ENCODE peak calls at places on chromosomes 5 and 9, in seven cellular contexts. One of them, this sample, is unnamed.

GRCh38 chr9:134894136-134894860 is 13.7 kb downstream of the FCN2 start:
- DNase-seq in stimulated activated CD4-positive, alpha-beta T cell treated with anti-CD3 and anti-CD28 coated beads, Interleukin-4, amount 100 ng/mL, for 1 hour: no peak
- DNase-seq in GM13976: no peak
- DNase-seq in KBM-7: no peak
- DNase-seq in frontal cortex: no peak
- DNase-seq in AG04450: no peak
- DNase-seq in endothelial cell: no peak
- DNase-seq in this sample: no peak

GRCh38 chr5:168209987-168210386 is 81.5 kb upstream of the WWC1 start:
- DNase-seq in GM13976: no peak
- DNase-seq in KBM-7: no peak
- DNase-seq in frontal cortex: no peak
- DNase-seq in stimulated activated CD4-positive, alpha-beta T cell treated with anti-CD3 and anti-CD28 coated beads, Interleukin-4, amount 100 ng/mL, for 1 hour: no peak
- DNase-seq in endothelial cell: no peak
- DNase-seq in AG04450: no peak
- DNase-seq in this sample: no peak

GRCh38 chr5:59099270-59099994 is 516.6 kb downstream of the RAB3C start:
- DNase-seq in GM13976: peak; percentile 30
- DNase-seq in KBM-7: peak; percentile 26
- DNase-seq in AG04450: peak; percentile 50
- DNase-seq in endothelial cell: no peak
- DNase-seq in stimulated activated CD4-positive, alpha-beta T cell treated with anti-CD3 and anti-CD28 coated beads, Interleukin-4, amount 100 ng/mL, for 1 hour: no peak
- DNase-seq in frontal cortex: no peak
- DNase-seq in this sample: no peak

GRCh38 chr5:38636626-38637025 is 80.2 kb upstream of the LIFR start:
- DNase-seq in endothelial cell: no peak
- DNase-seq in KBM-7: no peak
- DNase-seq in stimulated activated CD4-positive, alpha-beta T cell treated with anti-CD3 and anti-CD28 coated beads, Interleukin-4, amount 100 ng/mL, for 1 hour: no peak
- DNase-seq in frontal cortex: no peak
- DNase-seq in GM13976: no peak
- DNase-seq in AG04450: no peak
- DNase-seq in this sample: no peak

GRCh38 chr5:170522211-170523128 is 18.6 kb downstream of the KCNIP1 start:
- DNase-seq in AG04450: no peak
- DNase-seq in stimulated activated CD4-positive, alpha-beta T cell treated with anti-CD3 and anti-CD28 coated beads, Interleukin-4, amount 100 ng/mL, for 1 hour: no peak
- DNase-seq in endothelial cell: no peak
- DNase-seq in KBM-7: no peak
- DNase-seq in frontal cortex: no peak
- DNase-seq in GM13976: no peak
- DNase-seq in this sample: no peak

GRCh38 chr5:90562331-90562730 is 3.7 kb downstream of the ADGRV1 start:
- DNase-seq in KBM-7: no peak
- DNase-seq in GM13976: no peak
- DNase-seq in frontal cortex: no peak
- DNase-seq in stimulated activated CD4-positive, alpha-beta T cell treated with anti-CD3 and anti-CD28 coated beads, Interleukin-4, amount 100 ng/mL, for 1 hour: no peak
- DNase-seq in AG04450: no peak
- DNase-seq in endothelial cell: no peak
- DNase-seq in this sample: no peak

GRCh38 chr5:101102506-101102905 is 199.4 kb upstream of the ST8SIA4 start:
- DNase-seq in frontal cortex: no peak
- DNase-seq in endothelial cell: no peak
- DNase-seq in AG04450: no peak
- DNase-seq in KBM-7: no peak
- DNase-seq in stimulated activated CD4-positive, alpha-beta T cell treated with anti-CD3 and anti-CD28 coated beads, Interleukin-4, amount 100 ng/mL, for 1 hour: no peak
- DNase-seq in GM13976: no peak
- DNase-seq in this sample: no peak

GRCh38 chr9:130295431-130295830 is 29.9 kb downstream of the HMCN2 start:
- DNase-seq in GM13976: no peak
- DNase-seq in endothelial cell: no peak
- DNase-seq in frontal cortex: no peak
- DNase-seq in stimulated activated CD4-positive, alpha-beta T cell treated with anti-CD3 and anti-CD28 coated beads, Interleukin-4, amount 100 ng/mL, for 1 hour: no peak
- DNase-seq in KBM-7: no peak
- DNase-seq in AG04450: no peak
- DNase-seq in this sample: no peak

GRCh38 chr9:2620876-2621677 is 510 bp upstream of the VLDLR start:
- DNase-seq in stimulated activated CD4-positive, alpha-beta T cell treated with anti-CD3 and anti-CD28 coated beads, Interleukin-4, amount 100 ng/mL, for 1 hour: peak; percentile 59
- DNase-seq in AG04450: peak; percentile 53
- DNase-seq in KBM-7: peak; percentile 82
- DNase-seq in GM13976: no peak
- DNase-seq in frontal cortex: peak; percentile 57
- DNase-seq in endothelial cell: peak; percentile 75
- DNase-seq in this sample: peak; percentile 8

GRCh38 chr5:176365663-176366574 is 632 bp downstream of the ARL10 start:
- DNase-seq in frontal cortex: peak; percentile 65
- DNase-seq in AG04450: no peak
- DNase-seq in endothelial cell: peak; percentile 21
- DNase-seq in stimulated activated CD4-positive, alpha-beta T cell treated with anti-CD3 and anti-CD28 coated beads, Interleukin-4, amount 100 ng/mL, for 1 hour: peak; percentile 35
- DNase-seq in KBM-7: no peak
- DNase-seq in GM13976: peak; percentile 62
- DNase-seq in this sample: no peak

GRCh38 chr5:102958481-102959011 is 161.4 kb downstream of the GIN1 start:
- DNase-seq in frontal cortex: no peak
- DNase-seq in AG04450: no peak
- DNase-seq in KBM-7: no peak
- DNase-seq in endothelial cell: no peak
- DNase-seq in stimulated activated CD4-positive, alpha-beta T cell treated with anti-CD3 and anti-CD28 coated beads, Interleukin-4, amount 100 ng/mL, for 1 hour: no peak
- DNase-seq in GM13976: no peak
- DNase-seq in this sample: no peak

GRCh38 chr5:115545065-115545882 is 699 bp upstream of the FEM1C start:
- DNase-seq in stimulated activated CD4-positive, alpha-beta T cell treated with anti-CD3 and anti-CD28 coated beads, Interleukin-4, amount 100 ng/mL, for 1 hour: no peak
- DNase-seq in GM13976: no peak
- DNase-seq in AG04450: no peak
- DNase-seq in KBM-7: no peak
- DNase-seq in endothelial cell: no peak
- DNase-seq in frontal cortex: no peak
- DNase-seq in this sample: no peak

GRCh38 chr9:8850916-8851315 is 1051.3 kb upstream of the DMAC1 start:
- DNase-seq in stimulated activated CD4-positive, alpha-beta T cell treated with anti-CD3 and anti-CD28 coated beads, Interleukin-4, amount 100 ng/mL, for 1 hour: no peak
- DNase-seq in frontal cortex: no peak
- DNase-seq in endothelial cell: no peak
- DNase-seq in AG04450: no peak
- DNase-seq in KBM-7: no peak
- DNase-seq in GM13976: no peak
- DNase-seq in this sample: no peak

GRCh38 chr5:68225188-68225910 is 9.8 kb downstream of the PIK3R1 start:
- DNase-seq in KBM-7: no peak
- DNase-seq in endothelial cell: no peak
- DNase-seq in frontal cortex: no peak
- DNase-seq in GM13976: no peak
- DNase-seq in stimulated activated CD4-positive, alpha-beta T cell treated with anti-CD3 and anti-CD28 coated beads, Interleukin-4, amount 100 ng/mL, for 1 hour: no peak
- DNase-seq in AG04450: peak; percentile 51
- DNase-seq in this sample: no peak